ENCODE peak calls at places on chromosomes 4 and X, in four cellular contexts. G is tibial nerve, V is left ventricle myocardium inferior, W is WERI-Rb-1. B is an unnamed sample.

GRCh38 chr4:32472918-32473317 is 1752.7 kb downstream of the PCDH7 start:
- DNase-seq in G (no peak), W (no peak), V (no peak), B (no peak)

GRCh38 chrX:22338740-22339139 is 66.0 kb downstream of the CBLL2 start:
- DNase-seq in W (no peak), V (no peak), G (no peak), B (no peak)

GRCh38 chr4:52051615-52052474 is 741 bp downstream of the SPATA18 start:
- DNase-seq in G (no peak), W (peak; percentile 92), V (peak; percentile 74), B (no peak)

GRCh38 chr4:55051532-55051931 is 73.9 kb downstream of the KDR start:
- DNase-seq in G (no peak), W (no peak), V (no peak), B (no peak)

GRCh38 chr4:158729716-158730559 is 6.7 kb upstream of the PPID start:
- DNase-seq in V (peak; percentile 48), G (peak; percentile 46), W (peak; percentile 80), B (peak; percentile 7)

GRCh38 chrX:2426289-2426882 is 74.4 kb downstream of the DHRSX start:
- DNase-seq in V (no peak), G (no peak), W (no peak), B (no peak)

GRCh38 chr4:147194107-147194506 is 248.4 kb upstream of the TTC29 start:
- DNase-seq in V (no peak), G (no peak), W (no peak), B (no peak)

GRCh38 chr4:129240816-129241215 is 144.9 kb downstream of the C4orf33 start:
- DNase-seq in V (no peak), W (peak; percentile 20), G (no peak), B (no peak)

GRCh38 chr4:3709061-3709845 is 56.9 kb upstream of the ADRA2C start:
- DNase-seq in V (no peak), W (no peak), G (no peak), B (no peak)

GRCh38 chrX:18353931-18354368 is 538 bp downstream of the SCML2 start:
- DNase-seq in W (peak; percentile 44), V (no peak), G (no peak), B (no peak)

GRCh38 chrX:150913511-150913910 is 15.0 kb upstream of the CD99L2 start:
- DNase-seq in V (no peak), G (no peak), W (no peak), B (no peak)

GRCh38 chr4:16083217-16084191 is at the start of gene PROM1:
- DNase-seq in G (no peak), W (peak; percentile 85), V (peak; percentile 19), B (no peak)

GRCh38 chr4:33998204-33998603 is 2246.1 kb downstream of the ARAP2 start:
- DNase-seq in V (no peak), G (no peak), W (peak; percentile 69), B (no peak)

GRCh38 chr4:93203708-93204107 is 624.8 kb upstream of the ATOH1 start:
- DNase-seq in V (no peak), W (no peak), G (no peak), B (no peak)

GRCh38 chr4:141246683-141247429 is 26.2 kb downstream of the ZNF330 start:
- DNase-seq in W (no peak), V (no peak), G (no peak), B (no peak)

GRCh38 chr4:150367326-150367725 is 214.6 kb upstream of the MAB21L2 start:
- DNase-seq in G (no peak), V (no peak), W (no peak), B (no peak)

GRCh38 chrX:108420481-108420880 is 17.7 kb downstream of the COL4A6 start:
- DNase-seq in W (no peak), V (no peak), G (no peak), B (no peak)

GRCh38 chr4:114132199-114132598 is 152.8 kb upstream of the ARSJ start:
- DNase-seq in W (no peak), V (no peak), G (no peak), B (no peak)

GRCh38 chr4:25347971-25348370 is 29.1 kb upstream of the ANAPC4 start:
- DNase-seq in G (no peak), V (no peak), W (no peak), B (no peak)

GRCh38 chrX:48920713-48921104 is 1.9 kb upstream of the PIM2 start:
- DNase-seq in V (no peak), G (no peak), W (no peak), B (no peak)
- H3K27ac ChIP-seq in V (no peak overlapping the region), G (no peak overlapping the region), W (no peak overlapping the region), B (no peak overlapping the region)

GRCh38 chrX:27380163-27380845 is 82.8 kb downstream of the PPP4R3C start:
- DNase-seq in G (no peak), W (no peak), V (no peak), B (no peak)
- H3K27ac ChIP-seq in G (no peak overlapping the region), W (no peak overlapping the region), V (no peak overlapping the region), B (no peak overlapping the region)

GRCh38 chr4:145939856-145940255 is 1.2 kb upstream of the ZNF827 start:
- DNase-seq in V (no peak), W (no peak), G (no peak), B (no peak)

GRCh38 chr4:145937990-145938611 is 522 bp downstream of the ZNF827 start:
- DNase-seq in G (no peak), W (peak; percentile 32), V (no peak), B (peak; percentile 45)

GRCh38 chr4:145937021-145937861 is 1.4 kb downstream of the ZNF827 start:
- DNase-seq in W (peak; percentile 88), G (peak; percentile 22), V (peak; percentile 67), B (peak; percentile 82)

GRCh38 chr4:145938618-145939177 is at the start of gene ZNF827:
- DNase-seq in V (peak; percentile 56), G (no peak), W (peak; percentile 68), B (peak; percentile 47)

GRCh38 chr4:145939241-145939640 is 618 bp upstream of the ZNF827 start:
- DNase-seq in V (no peak), G (no peak), W (no peak), B (no peak)
- H3K27ac ChIP-seq in V (peak overlapping the region; percentile 99), G (no peak overlapping the region), W (peak overlapping the region; percentile 96), B (no peak overlapping the region)

GRCh38 chr4:38279077-38279476 is 318.9 kb downstream of the PTTG2 start:
- DNase-seq in G (no peak), V (no peak), W (no peak), B (no peak)
- H3K27ac ChIP-seq in G (no peak overlapping the region), V (no peak overlapping the region), W (no peak overlapping the region), B (no peak overlapping the region)

GRCh38 chr4:65023877-65024670 is 614.8 kb upstream of the TECRL start:
- DNase-seq in W (no peak), V (no peak), G (no peak), B (peak; percentile 5)
- H3K27ac ChIP-seq in W (no peak overlapping the region), V (no peak overlapping the region), G (no peak overlapping the region), B (no peak overlapping the region)

GRCh38 chrX:97309717-97310116 is 426.0 kb downstream of the RPA4 start:
- DNase-seq in W (no peak), G (no peak), V (no peak), B (no peak)
- H3K27ac ChIP-seq in W (no peak overlapping the region), G (no peak overlapping the region), V (no peak overlapping the region), B (no peak overlapping the region)

GRCh38 chr4:172980178-172980577 is 188.4 kb upstream of the GALNT7 start:
- DNase-seq in W (no peak), G (no peak), V (no peak), B (no peak)

GRCh38 chr4:172982151-172982590 is 186.4 kb upstream of the GALNT7 start:
- DNase-seq in V (no peak), W (no peak), G (no peak), B (no peak)

GRCh38 chr4:172985552-172985951 is 183.1 kb upstream of the GALNT7 start:
- DNase-seq in V (no peak), G (no peak), W (no peak), B (no peak)

GRCh38 chr4:172986114-172986513 is 182.5 kb upstream of the GALNT7 start:
- DNase-seq in V (no peak), W (no peak), G (no peak), B (no peak)

GRCh38 chr4:172983014-172983413 is 185.6 kb upstream of the GALNT7 start:
- DNase-seq in V (no peak), G (no peak), W (no peak), B (no peak)
- H3K27ac ChIP-seq in V (no peak overlapping the region), G (no peak overlapping the region), W (no peak overlapping the region), B (no peak overlapping the region)

B was measured in substantia nigra.